ENCODE peak calls at places on chromosomes 1 and 21, in five cellular contexts. U is H9, V is IMR-90, J is mesendoderm, Y is H1. S is an unnamed sample.

GRCh38 chr1:153976819-153977249 is 640 bp downstream of the JTB start:
- DNase-seq in U (no peak), V (no peak), J (no peak), Y (no peak), S (no peak)

GRCh38 chr21:26707241-26707640 is 134.2 kb upstream of the CYYR1 start:
- DNase-seq in U (no peak), V (no peak), J (no peak), Y (no peak), S (no peak)

GRCh38 chr1:206583461-206584264 is 28.6 kb downstream of the EIF2D start:
- DNase-seq in U (peak; percentile 75), V (peak; percentile 65), J (peak; percentile 74), Y (peak; percentile 91), S (peak; percentile 73)

GRCh38 chr1:20361805-20362381 is 71.2 kb downstream of the VWA5B1 start:
- DNase-seq in U (peak; percentile 86), V (peak; percentile 37), J (peak; percentile 71), Y (peak; percentile 99), S (peak; percentile 78)

GRCh38 chr1:105793541-105794146 is 1262.8 kb upstream of the PRMT6 start:
- DNase-seq in U (peak; percentile 40), V (no peak), J (peak; percentile 57), Y (peak; percentile 56), S (peak; percentile 48)

GRCh38 chr1:2368053-2368744 is 23.2 kb downstream of the MORN1 start:
- DNase-seq in U (no peak), V (no peak), J (peak; percentile 62), Y (no peak), S (no peak)

GRCh38 chr1:24351918-24352637 is 32.9 kb downstream of the GRHL3 start:
- DNase-seq in U (no peak), V (peak; percentile 73), J (no peak), Y (no peak), S (no peak)

GRCh38 chr1:44822131-44822701 is 13.9 kb downstream of the BTBD19 start:
- DNase-seq in U (no peak), V (no peak), J (no peak), Y (no peak), S (no peak)

GRCh38 chr1:201535046-201535777 is 3.7 kb upstream of the NAV1 start:
- DNase-seq in U (no peak), V (peak; percentile 68), J (no peak), Y (no peak), S (no peak)

GRCh38 chr1:161986328-161986727 is 37.3 kb downstream of the OLFML2B start:
- DNase-seq in U (no peak), V (no peak), J (no peak), Y (no peak), S (no peak)

GRCh38 chr21:27047331-27048314 is 80.7 kb upstream of the ADAMTS5 start:
- DNase-seq in U (no peak), V (peak; percentile 79), J (no peak), Y (no peak), S (peak; percentile 27)

GRCh38 chr1:35851175-35851869 is 31.7 kb upstream of the AGO1 start:
- DNase-seq in U (no peak), V (peak; percentile 74), J (no peak), Y (no peak), S (no peak)

GRCh38 chr1:187985145-187985896 is 1156.6 kb downstream of the PLA2G4A start:
- DNase-seq in U (no peak), V (no peak), J (no peak), Y (no peak), S (no peak)

GRCh38 chr1:178512566-178513277 is at the start of gene TEX35:
- DNase-seq in U (no peak), V (no peak), J (no peak), Y (no peak), S (no peak)

GRCh38 chr21:45719177-45719802 is 75.8 kb downstream of the PCBP3 start:
- DNase-seq in U (no peak), V (no peak), J (no peak), Y (no peak), S (no peak)
- H3K23ac ChIP-seq in U (no peak overlapping the region), V (no peak overlapping the region), J (no peak overlapping the region), Y (no peak overlapping the region), S (no peak overlapping the region)

DNA sequence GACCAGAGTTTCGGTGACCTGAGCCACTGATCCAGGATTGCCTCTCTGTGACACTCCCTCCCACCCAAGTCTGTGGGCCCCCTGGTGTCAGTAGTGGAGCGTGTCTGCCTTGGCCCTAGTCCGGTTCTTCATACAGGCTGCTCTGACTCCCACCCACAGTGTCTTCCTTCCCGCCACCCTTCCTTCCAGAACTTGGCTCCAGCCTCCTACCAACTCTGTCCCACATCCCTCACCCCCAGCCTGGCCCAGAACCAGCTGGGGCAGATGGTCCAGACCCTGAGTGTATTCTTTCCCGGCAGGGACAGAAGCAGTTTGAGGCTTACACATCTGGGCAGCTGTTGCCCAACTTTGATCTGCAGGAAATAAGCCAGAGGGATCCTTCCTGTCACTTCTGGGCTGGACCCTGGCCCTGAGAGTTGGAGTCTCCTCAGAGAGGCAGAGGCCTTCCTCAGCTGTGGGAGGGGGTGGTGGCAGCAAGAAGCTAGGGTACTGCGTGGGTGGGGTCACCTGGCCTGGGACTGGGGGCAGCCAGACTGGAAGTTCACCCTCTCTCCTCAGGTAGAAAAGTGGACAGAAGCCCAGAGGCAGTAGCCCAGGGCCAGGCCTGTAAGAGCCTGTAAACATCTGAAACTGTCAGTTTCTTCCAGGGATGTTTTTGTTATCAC is 43.1 kb upstream of the EPS8L3 start:
- DNase-seq in U (no peak), V (no peak), J (no peak), Y (no peak), S (no peak)
- H3K4ac ChIP-seq in U (no peak overlapping the region), V (peak overlapping the region; percentile 67), J (no peak overlapping the region), Y (no peak overlapping the region), S (no peak overlapping the region)

DNA sequence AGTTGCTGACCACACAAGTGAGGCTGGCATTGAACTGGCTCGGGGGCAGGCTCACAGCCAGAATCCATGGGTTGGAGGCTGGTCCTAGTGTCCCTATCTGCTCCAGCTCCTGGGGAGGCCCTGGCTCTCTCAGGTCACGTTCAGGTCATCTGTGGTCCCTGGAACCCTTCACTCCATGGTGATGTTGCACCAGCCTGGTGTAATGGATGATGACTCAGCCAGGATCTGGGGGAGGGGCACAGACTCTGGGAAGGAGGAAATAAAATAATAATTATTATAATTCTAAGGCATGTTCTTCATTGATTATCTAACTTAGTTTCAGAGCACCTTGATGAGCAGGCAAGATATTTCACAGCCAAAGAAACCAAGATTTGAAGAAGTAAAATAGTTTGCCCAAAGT is 26.6 kb upstream of the FCRL4 start:
- DNase-seq in U (no peak), V (no peak), J (no peak), Y (no peak), S (no peak)
- H2BK120ac ChIP-seq in U (no peak overlapping the region), V (no peak overlapping the region), J (no peak overlapping the region), Y (no peak overlapping the region), S (no peak overlapping the region)

GRCh38 chr1:90720137-90720636 is 3.1 kb upstream of the BARHL2 start:
- DNase-seq in U (no peak), V (no peak), J (no peak), Y (no peak), S (no peak)
- H3K23ac ChIP-seq in U (no peak overlapping the region), V (no peak overlapping the region), J (peak overlapping the region; percentile 57), Y (no peak overlapping the region), S (peak overlapping the region; percentile 47)

GRCh38 chr1:27154469-27154990 is 395 bp downstream of the SLC9A1 start:
- DNase-seq in U (no peak), V (no peak), J (no peak), Y (no peak), S (no peak)

GRCh38 chr1:27152004-27152828 is 2.7 kb downstream of the SLC9A1 start:
- DNase-seq in U (no peak), V (no peak), J (no peak), Y (no peak), S (no peak)

GRCh38 chr1:27153927-27154358 is 982 bp downstream of the SLC9A1 start:
- DNase-seq in U (no peak), V (no peak), J (no peak), Y (no peak), S (no peak)

GRCh38 chr1:27153549-27153886 is 1.4 kb downstream of the SLC9A1 start:
- DNase-seq in U (no peak), V (no peak), J (no peak), Y (no peak), S (no peak)

GRCh38 chr1:27152829-27153548 is 1.9 kb downstream of the SLC9A1 start:
- DNase-seq in U (no peak), V (no peak), J (no peak), Y (no peak), S (no peak)
- H3K4ac ChIP-seq in U (no peak overlapping the region), V (peak overlapping the region; percentile 32), J (no peak overlapping the region), Y (no peak overlapping the region), S (no peak overlapping the region)

GRCh38 chr1:25543425-25544242 is at the start of gene LDLRAP1:
- DNase-seq in U (peak; percentile 86), V (peak; percentile 62), J (peak; percentile 81), Y (peak; percentile 87), S (peak; percentile 70)

GRCh38 chr1:25544243-25544764 is 898 bp downstream of the LDLRAP1 start:
- DNase-seq in U (no peak), V (no peak), J (no peak), Y (no peak), S (no peak)

GRCh38 chr1:25546193-25546592 is 2.8 kb downstream of the LDLRAP1 start:
- DNase-seq in U (no peak), V (no peak), J (no peak), Y (no peak), S (no peak)

GRCh38 chr1:25545767-25546166 is 2.4 kb downstream of the LDLRAP1 start:
- DNase-seq in U (no peak), V (no peak), J (no peak), Y (no peak), S (no peak)

GRCh38 chr1:25544819-25545218 is 1.4 kb downstream of the LDLRAP1 start:
- DNase-seq in U (no peak), V (no peak), J (no peak), Y (no peak), S (no peak)
- H2BK120ac ChIP-seq in U (no peak overlapping the region), V (no peak overlapping the region), J (no peak overlapping the region), Y (no peak overlapping the region), S (no peak overlapping the region)

S was measured in neuronal stem cell.